ENCODE peak calls at places on chromosomes 6 and 20, in seven cellular contexts. Q is stomach, A is mesendoderm, K is A549, H is upper lobe of right lung, U is Panc1, J is cardiac muscle cell. N is an unnamed sample.

GRCh38 chr20:5688431-5688972 is 61.7 kb upstream of the SHLD1 start:
- DNase-seq in Q (no peak), A (no peak), K (no peak), H (peak; percentile 86), U (no peak), J (peak; percentile 14), N (peak; percentile 22)

GRCh38 chr6:100593522-100593921 is 128.8 kb upstream of the SIM1 start:
- DNase-seq in Q (no peak), A (no peak), K (no peak), H (no peak), U (no peak), J (no peak), N (no peak)

GRCh38 chr6:7747433-7747832 is 21.5 kb downstream of the BMP6 start:
- DNase-seq in Q (no peak), A (no peak), K (no peak), H (no peak), U (no peak), J (no peak), N (no peak)

GRCh38 chr6:4655196-4656025 is 120.8 kb upstream of the CDYL start:
- DNase-seq in Q (no peak), A (no peak), K (no peak), H (no peak), U (no peak), J (no peak), N (no peak)

GRCh38 chr20:10985536-10985935 is 311.7 kb upstream of the JAG1 start:
- DNase-seq in Q (no peak), A (no peak), K (peak; percentile 18), H (no peak), U (no peak), J (peak; percentile 65), N (no peak)

GRCh38 chr20:19930461-19930860 is 86.7 kb upstream of the NAA20 start:
- DNase-seq in Q (no peak), A (no peak), K (no peak), H (no peak), U (no peak), J (no peak), N (no peak)

GRCh38 chr6:27785297-27785696 is 126.9 kb downstream of the OR2B2 start:
- DNase-seq in Q (no peak), A (no peak), K (no peak), H (no peak), U (no peak), J (no peak), N (no peak)

GRCh38 chr6:161080263-161080970 is 88.8 kb downstream of the MAP3K4 start:
- DNase-seq in Q (no peak), A (no peak), K (no peak), H (no peak), U (no peak), J (peak; percentile 49), N (no peak)

GRCh38 chr20:20655883-20656282 is 56.6 kb downstream of the RALGAPA2 start:
- DNase-seq in Q (no peak), A (no peak), K (no peak), H (no peak), U (no peak), J (no peak), N (no peak)

GRCh38 chr6:90296346-90297123 is at the start of gene BACH2:
- DNase-seq in Q (peak; percentile 95), A (peak; percentile 94), K (peak; percentile 67), H (peak; percentile 93), U (no peak), J (peak; percentile 89), N (peak; percentile 87)
- H3K4me1 ChIP-seq in Q (peaks cover 22% of the 10 kb centered on the region), A (no peaks in the 10 kb centered on the region), K (peaks cover 6% of the 10 kb centered on the region), H (peaks cover 9% of the 10 kb centered on the region), U (peaks cover 3% of the 10 kb centered on the region), J (peaks cover 26% of the 10 kb centered on the region), N (no peaks in the 10 kb centered on the region)

GRCh38 chr6:47250302-47250701 is 59.4 kb downstream of the TNFRSF21 start:
- DNase-seq in Q (no peak), A (no peak), K (no peak), H (no peak), U (no peak), J (no peak), N (no peak)
- H3K4me1 ChIP-seq in Q (peaks cover 44% of the 10 kb centered on the region), A (peaks cover 2% of the 10 kb centered on the region), K (peaks cover 43% of the 10 kb centered on the region), H (peaks cover 16% of the 10 kb centered on the region), U (peaks cover 15% of the 10 kb centered on the region), J (peaks cover 29% of the 10 kb centered on the region), N (no peaks in the 10 kb centered on the region)

DNA sequence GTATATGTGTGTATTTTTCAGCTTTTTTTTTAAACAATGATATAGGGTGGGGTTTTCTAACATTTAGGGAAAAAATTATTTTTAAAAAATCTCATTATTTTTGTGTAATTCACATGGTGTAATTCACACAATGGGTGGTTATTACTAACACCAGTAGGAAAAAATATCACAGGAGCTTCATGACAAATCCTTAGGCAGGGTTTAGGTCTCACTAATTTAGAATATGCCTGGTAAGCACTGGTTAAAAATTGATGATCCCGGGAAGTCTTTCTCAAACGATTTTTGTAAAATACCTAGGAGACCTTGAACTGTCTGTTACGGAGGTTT is 29.5 kb upstream of the ZNF217 start:
- DNase-seq in Q (no peak), A (no peak), K (no peak), H (no peak), U (no peak), J (no peak), N (no peak)
- H3K4me1 ChIP-seq in Q (peaks cover 61% of the 10 kb centered on the region), A (peaks cover 6% of the 10 kb centered on the region), K (peaks cover 38% of the 10 kb centered on the region), H (peaks cover 36% of the 10 kb centered on the region), U (peaks cover 49% of the 10 kb centered on the region), J (peaks cover 21% of the 10 kb centered on the region), N (peaks cover 15% of the 10 kb centered on the region)

DNA sequence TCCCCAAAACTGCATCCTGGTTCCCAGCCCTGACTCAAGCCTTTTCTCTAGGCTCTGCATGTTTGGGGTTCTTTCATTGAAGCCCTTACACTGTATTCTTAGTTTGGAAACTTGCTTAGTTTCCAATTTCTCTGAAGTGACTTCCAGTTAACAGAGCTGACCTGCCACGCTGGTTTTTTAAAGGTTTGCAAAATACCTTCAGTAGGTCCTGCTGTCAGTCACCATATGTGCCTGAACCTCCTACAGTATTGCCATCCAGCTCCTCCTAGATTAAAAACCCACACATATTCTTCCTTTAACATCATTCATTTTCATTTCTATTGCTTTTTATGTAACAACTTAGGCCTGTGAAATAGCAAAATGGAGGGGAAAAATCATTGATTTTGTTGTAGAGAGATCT is 191.4 kb upstream of the PREP start:
- DNase-seq in Q (no peak), A (no peak), K (no peak), H (no peak), U (no peak), J (no peak), N (no peak)
- H3K4me1 ChIP-seq in Q (peaks cover 36% of the 10 kb centered on the region), A (no peaks in the 10 kb centered on the region), K (peaks cover 95% of the 10 kb centered on the region), H (peaks cover 4% of the 10 kb centered on the region), U (peaks cover 16% of the 10 kb centered on the region), J (no peaks in the 10 kb centered on the region), N (no peaks in the 10 kb centered on the region)

GRCh38 chr20:532530-532929 is 11.1 kb downstream of the CSNK2A1 start:
- DNase-seq in Q (no peak), A (no peak), K (no peak), H (no peak), U (no peak), J (no peak), N (no peak)
- H3K4me1 ChIP-seq in Q (peaks cover 99% of the 10 kb centered on the region), A (no peaks in the 10 kb centered on the region), K (peaks cover 85% of the 10 kb centered on the region), H (peaks cover 21% of the 10 kb centered on the region), U (peaks cover 29% of the 10 kb centered on the region), J (peaks cover 16% of the 10 kb centered on the region), N (peaks cover 6% of the 10 kb centered on the region)

DNA sequence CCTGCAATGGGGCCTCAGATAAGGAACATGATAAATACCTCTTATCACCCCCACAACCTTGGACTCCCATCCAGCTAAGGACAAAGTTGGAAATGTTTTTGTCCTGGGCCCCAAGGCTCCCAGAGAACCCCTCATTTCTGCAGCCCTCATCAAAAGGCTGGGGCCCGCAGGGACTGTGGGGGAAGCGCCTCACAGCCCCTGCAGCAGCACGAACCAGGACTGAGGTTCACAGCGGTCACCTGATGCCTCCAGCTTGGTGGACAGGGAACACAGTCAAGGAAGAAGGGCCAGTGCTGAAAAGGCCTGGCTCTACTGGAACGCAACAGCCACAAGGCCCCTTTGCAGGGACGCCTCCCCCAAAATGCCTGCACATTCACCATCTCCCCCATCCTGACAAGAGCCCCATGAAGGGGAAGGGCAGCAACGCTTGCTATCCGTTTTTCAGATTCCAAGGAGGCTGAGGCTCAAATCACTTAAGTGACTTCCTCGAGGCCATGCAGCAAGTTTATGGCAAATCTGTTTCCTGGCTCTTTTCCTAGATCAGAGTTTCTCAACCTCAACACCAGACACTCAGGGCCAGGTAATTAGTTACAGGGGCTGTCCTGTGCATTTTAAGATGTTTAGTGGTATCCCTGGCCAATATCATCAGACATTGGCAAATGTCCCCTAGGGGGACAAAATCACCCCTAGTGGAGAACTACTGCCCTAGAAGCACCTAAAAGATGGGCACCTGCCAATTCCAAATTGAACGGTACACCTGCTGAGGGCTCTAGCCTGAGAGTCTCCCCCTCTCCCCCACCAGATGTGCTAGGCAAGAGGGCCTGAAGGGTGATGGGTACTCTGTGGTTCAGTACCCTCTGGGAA is 10.5 kb downstream of the TFEB start:
- DNase-seq in Q (no peak), A (no peak), K (no peak), H (no peak), U (no peak), J (no peak), N (no peak)
- H3K4me1 ChIP-seq in Q (peaks cover 95% of the 10 kb centered on the region), A (peaks cover 6% of the 10 kb centered on the region), K (peaks cover 29% of the 10 kb centered on the region), H (peaks cover 47% of the 10 kb centered on the region), U (peaks cover 5% of the 10 kb centered on the region), J (peaks cover 31% of the 10 kb centered on the region), N (peaks cover 13% of the 10 kb centered on the region)

DNA sequence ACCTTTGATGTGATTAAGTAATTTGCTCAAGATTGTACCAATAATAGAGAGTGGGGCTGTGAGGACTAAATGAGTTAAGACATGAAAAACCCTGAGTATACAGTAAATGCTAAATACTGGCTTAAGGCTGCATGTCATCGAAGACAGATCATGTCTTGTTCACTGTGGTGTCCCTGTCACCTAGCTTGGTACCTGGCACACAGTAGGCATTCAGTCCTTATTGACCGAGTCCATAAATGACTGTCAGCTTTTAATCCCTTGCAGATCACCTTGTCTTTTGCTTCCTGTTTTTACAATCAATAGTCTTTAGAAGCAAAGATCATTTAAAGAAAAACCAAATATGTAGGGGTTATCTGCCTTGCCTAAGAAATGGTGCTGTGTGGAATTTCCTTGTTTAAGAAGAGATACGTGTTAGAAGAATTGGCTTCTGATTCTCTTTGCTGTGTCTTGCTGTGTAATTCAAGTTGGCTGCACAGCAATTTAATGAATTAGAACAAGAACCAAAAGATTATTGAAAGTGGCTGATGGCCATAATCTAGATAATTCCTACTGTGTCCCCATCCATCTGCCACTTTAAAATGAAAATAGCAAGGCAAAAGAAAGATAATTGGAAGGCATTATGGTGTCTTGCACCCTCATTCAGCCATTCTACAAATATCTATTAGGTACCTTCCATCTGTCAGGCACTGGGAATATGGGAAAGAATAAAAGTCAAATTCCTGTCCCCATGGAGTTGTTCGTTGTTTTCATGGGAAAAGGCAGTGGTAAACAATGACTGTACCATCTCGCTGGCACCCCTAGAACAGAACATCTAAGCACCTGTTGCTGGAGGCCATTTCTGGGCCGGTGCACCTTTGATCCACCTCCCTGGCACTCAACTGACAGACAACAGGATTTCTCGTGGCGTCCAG is 12.4 kb upstream of the MAPK13 start:
- DNase-seq in Q (no peak), A (no peak), K (no peak), H (no peak), U (no peak), J (no peak), N (no peak)
- H3K4me1 ChIP-seq in Q (peaks cover 90% of the 10 kb centered on the region), A (peaks cover 3% of the 10 kb centered on the region), K (peaks cover 9% of the 10 kb centered on the region), H (peaks cover 21% of the 10 kb centered on the region), U (peaks cover 8% of the 10 kb centered on the region), J (peaks cover 21% of the 10 kb centered on the region), N (no peaks in the 10 kb centered on the region)

GRCh38 chr6:31680226-31680840 is 534 bp downstream of the LY6G5C start:
- DNase-seq in Q (no peak), A (no peak), K (no peak), H (no peak), U (no peak), J (no peak), N (no peak)
- H3K4me1 ChIP-seq in Q (peaks cover 39% of the 10 kb centered on the region), A (no peaks in the 10 kb centered on the region), K (peaks cover 8% of the 10 kb centered on the region), H (peaks cover 21% of the 10 kb centered on the region), U (peaks cover 4% of the 10 kb centered on the region), J (peaks cover 2% of the 10 kb centered on the region), N (no peaks in the 10 kb centered on the region)

N was measured in breast epithelium.